ENCODE peak calls at places on chromosome 12, in ten cellular contexts. O is tibial artery; Z is EL; K is stimulated activated CD8-positive, alpha-beta memory T cell treated with anti-CD3 and anti-CD28 coated beads, Interleukin-4, amount 100 ng/mL, for 24 hours; Q is anterior cingulate cortex; L is NCI-H2029; S is iris pigment epithelial cell; I is gastrocnemius medialis; T is omental fat pad; E is T-helper 9 cell. U is an unnamed sample.

GRCh38 chr12:3554547-3555115 is 63.6 kb downstream of the PRMT8 start:
- DNase-seq in O (no peak), Z (no peak), K (no peak), Q (no peak), L (no peak), S (no peak), I (no peak), T (no peak), E (no peak), U (no peak)

GRCh38 chr12:27474344-27474743 is 27.8 kb downstream of the SMCO2 start:
- DNase-seq in O (no peak), Z (peak), K (no peak), Q (no peak), L (no peak), S (peak), I (no peak), T (no peak), E (no peak), U (no peak)

GRCh38 chr12:76402259-76402658 is 54.0 kb upstream of the BBS10 start:
- DNase-seq in O (no peak), Z (no peak), K (no peak), Q (no peak), L (no peak), S (no peak), I (no peak), T (no peak), E (no peak), U (no peak)

GRCh38 chr12:103632554-103633216 is 45.6 kb downstream of the STAB2 start:
- DNase-seq in O (no peak), Z (peak), K (peak), Q (no peak), L (peak), S (peak), I (no peak), T (peak), E (peak), U (peak)

GRCh38 chr12:44101470-44101869 is 265.6 kb downstream of the TMEM117 start:
- DNase-seq in O (no peak), Z (no peak), K (no peak), Q (no peak), L (no peak), S (no peak), I (no peak), T (no peak), E (no peak), U (no peak)

GRCh38 chr12:101001669-101002068 is 207.1 kb downstream of the ANO4 start:
- DNase-seq in O (no peak), Z (no peak), K (no peak), Q (no peak), L (no peak), S (no peak), I (no peak), T (no peak), E (no peak), U (no peak)

GRCh38 chr12:93427779-93428564 is 13.8 kb downstream of the UBE2N start:
- DNase-seq in O (no peak), Z (no peak), K (no peak), Q (no peak), L (no peak), S (peak), I (no peak), T (no peak), E (no peak), U (no peak)

GRCh38 chr12:26028953-26029740 is 70.7 kb downstream of the RASSF8 start:
- DNase-seq in O (no peak), Z (peak), K (no peak), Q (no peak), L (peak), S (peak), I (no peak), T (no peak), E (no peak), U (no peak)

GRCh38 chr12:90024261-90024660 is 315.6 kb upstream of the ATP2B1 start:
- DNase-seq in O (no peak), Z (peak), K (no peak), Q (no peak), L (no peak), S (peak), I (no peak), T (no peak), E (no peak), U (no peak)

GRCh38 chr12:16347391-16348298 is at the start of gene MGST1:
- DNase-seq in O (peak), Z (peak), K (no peak), Q (peak), L (peak), S (peak), I (peak), T (peak), E (no peak), U (no peak)

GRCh38 chr12:91628656-91629055 is 446.0 kb upstream of the DCN start:
- DNase-seq in O (no peak), Z (no peak), K (no peak), Q (no peak), L (no peak), S (no peak), I (no peak), T (no peak), E (no peak), U (no peak)